ENCODE peak calls at places on chromosomes 5 and 9, in four cellular contexts. One of them, this sample, is unnamed.

GRCh38 chr5:164370841-164371240 is 865.4 kb downstream of the MAT2B start:
- DNase-seq in GM06990: no peak
- DNase-seq in fibroblast of mammary gland: peak
- DNase-seq in lung: no peak
- DNase-seq in this sample: no peak

GRCh38 chr9:91848146-91848545 is 101.9 kb downstream of the ROR2 start:
- DNase-seq in GM06990: no peak
- DNase-seq in lung: no peak
- DNase-seq in fibroblast of mammary gland: no peak
- DNase-seq in this sample: no peak

GRCh38 chr9:37102476-37102875 is 17.9 kb upstream of the ZCCHC7 start:
- DNase-seq in lung: no peak
- DNase-seq in GM06990: no peak
- DNase-seq in fibroblast of mammary gland: no peak
- DNase-seq in this sample: no peak

GRCh38 chr5:124724357-124725039 is 21.9 kb downstream of the ZNF608 start:
- DNase-seq in GM06990: peak
- DNase-seq in lung: no peak
- DNase-seq in fibroblast of mammary gland: no peak
- DNase-seq in this sample: no peak

GRCh38 chr5:17000296-17000939 is 64.3 kb upstream of the MYO10 start:
- DNase-seq in GM06990: no peak
- DNase-seq in fibroblast of mammary gland: peak
- DNase-seq in lung: no peak
- DNase-seq in this sample: peak

GRCh38 chr5:82004511-82004910 is 32.7 kb downstream of the ATG10 start:
- DNase-seq in GM06990: no peak
- DNase-seq in fibroblast of mammary gland: peak
- DNase-seq in lung: no peak
- DNase-seq in this sample: peak

GRCh38 chr9:6845881-6846280 is 88.1 kb downstream of the KDM4C start:
- DNase-seq in fibroblast of mammary gland: no peak
- DNase-seq in lung: no peak
- DNase-seq in GM06990: no peak
- DNase-seq in this sample: peak

GRCh38 chr9:117400131-117400530 is 14.7 kb downstream of the ASTN2 start:
- DNase-seq in GM06990: no peak
- DNase-seq in lung: no peak
- DNase-seq in fibroblast of mammary gland: no peak
- DNase-seq in this sample: no peak

GRCh38 chr5:15366676-15367391 is 133.1 kb upstream of the FBXL7 start:
- DNase-seq in GM06990: no peak
- DNase-seq in fibroblast of mammary gland: peak
- DNase-seq in lung: no peak
- DNase-seq in this sample: peak

GRCh38 chr5:55438931-55439477 is 95.8 kb downstream of the PLPP1 start:
- DNase-seq in fibroblast of mammary gland: peak
- DNase-seq in lung: no peak
- DNase-seq in GM06990: no peak
- DNase-seq in this sample: peak

GRCh38 chr5:138274189-138274853 is at the start of gene GFRA3:
- DNase-seq in fibroblast of mammary gland: no peak
- DNase-seq in lung: no peak
- DNase-seq in GM06990: peak
- DNase-seq in this sample: peak

GRCh38 chr5:123283031-123283430 is 140.2 kb downstream of the CEP120 start:
- DNase-seq in fibroblast of mammary gland: peak
- DNase-seq in GM06990: no peak
- DNase-seq in lung: no peak
- DNase-seq in this sample: no peak

GRCh38 chr9:109013678-109014145 is 413 bp upstream of the CTNNAL1 start:
- DNase-seq in GM06990: no peak
- DNase-seq in lung: no peak
- DNase-seq in fibroblast of mammary gland: peak
- DNase-seq in this sample: peak

GRCh38 chr9:77457916-77458592 is 190.1 kb downstream of the GNA14 start:
- DNase-seq in fibroblast of mammary gland: peak
- DNase-seq in lung: peak
- DNase-seq in GM06990: peak
- DNase-seq in this sample: peak

GRCh38 chr5:132272341-132273210 is 15.1 kb downstream of the PDLIM4 start:
- DNase-seq in GM06990: no peak
- DNase-seq in lung: peak
- DNase-seq in fibroblast of mammary gland: peak
- DNase-seq in this sample: peak

GRCh38 chr9:22008662-22009562 is at the start of gene CDKN2B:
- DNase-seq in GM06990: peak
- DNase-seq in fibroblast of mammary gland: peak
- DNase-seq in lung: peak
- DNase-seq in this sample: peak

GRCh38 chr5:134130239-134130945 is 15.9 kb downstream of the TCF7 start:
- DNase-seq in fibroblast of mammary gland: no peak
- DNase-seq in lung: no peak
- DNase-seq in GM06990: no peak
- DNase-seq in this sample: no peak

GRCh38 chr5:142716963-142717362 is 31.1 kb upstream of the FGF1 start:
- DNase-seq in lung: peak
- DNase-seq in fibroblast of mammary gland: peak
- DNase-seq in GM06990: no peak
- DNase-seq in this sample: peak

GRCh38 chr5:43649256-43649655 is 46.3 kb downstream of the NNT start:
- DNase-seq in fibroblast of mammary gland: peak
- DNase-seq in GM06990: no peak
- DNase-seq in lung: no peak
- DNase-seq in this sample: peak

GRCh38 chr9:2916382-2916985 is 72.6 kb upstream of the PUM3 start:
- DNase-seq in GM06990: no peak
- DNase-seq in fibroblast of mammary gland: no peak
- DNase-seq in lung: no peak
- DNase-seq in this sample: no peak

GRCh38 chr5:120576588-120576987 is 112.5 kb downstream of the PRR16 start:
- DNase-seq in lung: no peak
- DNase-seq in fibroblast of mammary gland: no peak
- DNase-seq in GM06990: no peak
- DNase-seq in this sample: no peak

GRCh38 chr9:122307925-122308324 is 43.2 kb downstream of the MRRF start:
- DNase-seq in lung: no peak
- DNase-seq in GM06990: no peak
- DNase-seq in fibroblast of mammary gland: no peak
- DNase-seq in this sample: no peak
- TF ChIP-seq CTCF in lung: no peak
- TF ChIP-seq CTCF in GM06990: no peak
- TF ChIP-seq CTCF in fibroblast of mammary gland: no peak
- TF ChIP-seq CTCF in this sample: no peak

GRCh38 chr5:50580506-50580905 is 85.9 kb upstream of the PARP8 start:
- DNase-seq in fibroblast of mammary gland: no peak
- DNase-seq in GM06990: no peak
- DNase-seq in lung: no peak
- DNase-seq in this sample: no peak

GRCh38 chr5:50582699-50583098 is 83.7 kb upstream of the PARP8 start:
- DNase-seq in lung: no peak
- DNase-seq in GM06990: no peak
- DNase-seq in fibroblast of mammary gland: no peak
- DNase-seq in this sample: no peak

GRCh38 chr5:50583621-50584020 is 82.8 kb upstream of the PARP8 start:
- DNase-seq in lung: no peak
- DNase-seq in fibroblast of mammary gland: no peak
- DNase-seq in GM06990: no peak
- DNase-seq in this sample: no peak
- H3K4me3 ChIP-seq in lung: no peak
- H3K4me3 ChIP-seq in fibroblast of mammary gland: no peak
- H3K4me3 ChIP-seq in GM06990: no peak
- H3K4me3 ChIP-seq in this sample: no peak

GRCh38 chr9:136566899-136567298 is 21.1 kb upstream of the NOTCH1 start:
- DNase-seq in lung: no peak
- DNase-seq in fibroblast of mammary gland: peak
- DNase-seq in GM06990: no peak
- DNase-seq in this sample: no peak
- TF ChIP-seq CTCF in lung: no peak
- TF ChIP-seq CTCF in fibroblast of mammary gland: no peak
- TF ChIP-seq CTCF in GM06990: no peak
- TF ChIP-seq CTCF in this sample: no peak

DNA sequence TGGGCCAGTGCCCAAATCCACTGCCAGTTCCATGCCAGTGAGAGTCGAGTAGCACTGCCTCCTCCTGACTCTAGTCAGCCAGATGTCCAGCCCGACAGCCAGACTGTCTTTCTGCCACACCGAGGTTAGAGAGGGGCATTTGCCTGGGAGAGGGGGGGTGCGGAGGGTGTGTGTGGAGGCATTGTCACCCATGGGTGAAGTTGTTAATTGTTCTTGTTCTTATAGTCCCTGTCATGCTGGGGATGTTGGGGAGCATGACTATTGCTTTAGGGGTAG is 1.1 kb downstream of the RGP1 start:
- DNase-seq in fibroblast of mammary gland: no peak
- DNase-seq in GM06990: no peak
- DNase-seq in lung: no peak
- DNase-seq in this sample: no peak
- H3K4me3 ChIP-seq in fibroblast of mammary gland: no peak
- H3K4me3 ChIP-seq in GM06990: peak
- H3K4me3 ChIP-seq in lung: no peak
- H3K4me3 ChIP-seq in this sample: peak

GRCh38 chr9:120845255-120845654 is 2.5 kb upstream of the PSMD5 start:
- DNase-seq in GM06990: no peak
- DNase-seq in lung: no peak
- DNase-seq in fibroblast of mammary gland: peak
- DNase-seq in this sample: peak
- TF ChIP-seq CTCF in GM06990: no peak
- TF ChIP-seq CTCF in lung: no peak
- TF ChIP-seq CTCF in fibroblast of mammary gland: no peak
- TF ChIP-seq CTCF in this sample: no peak

GRCh38 chr9:27110181-27110580 is 1.2 kb downstream of the TEK start:
- DNase-seq in GM06990: no peak
- DNase-seq in fibroblast of mammary gland: no peak
- DNase-seq in lung: no peak
- DNase-seq in this sample: no peak
- H3K4me3 ChIP-seq in GM06990: no peak
- H3K4me3 ChIP-seq in fibroblast of mammary gland: no peak
- H3K4me3 ChIP-seq in lung: peak
- H3K4me3 ChIP-seq in this sample: no peak

GRCh38 chr5:2756764-2757163 is 5.3 kb upstream of the IRX2 start:
- DNase-seq in fibroblast of mammary gland: no peak
- DNase-seq in lung: no peak
- DNase-seq in GM06990: no peak
- DNase-seq in this sample: no peak

GRCh38 chr5:2757563-2758311 is 6.3 kb upstream of the IRX2 start:
- DNase-seq in GM06990: no peak
- DNase-seq in fibroblast of mammary gland: peak
- DNase-seq in lung: peak
- DNase-seq in this sample: no peak

GRCh38 chr5:2755371-2755715 is 3.9 kb upstream of the IRX2 start:
- DNase-seq in fibroblast of mammary gland: no peak
- DNase-seq in GM06990: no peak
- DNase-seq in lung: no peak
- DNase-seq in this sample: no peak

GRCh38 chr5:2755811-2756210 is 4.3 kb upstream of the IRX2 start:
- DNase-seq in lung: no peak
- DNase-seq in fibroblast of mammary gland: no peak
- DNase-seq in GM06990: no peak
- DNase-seq in this sample: no peak

GRCh38 chr5:2756211-2756746 is 4.8 kb upstream of the IRX2 start:
- DNase-seq in lung: peak
- DNase-seq in fibroblast of mammary gland: peak
- DNase-seq in GM06990: no peak
- DNase-seq in this sample: no peak
- TF ChIP-seq CTCF in lung: no peak
- TF ChIP-seq CTCF in fibroblast of mammary gland: no peak
- TF ChIP-seq CTCF in GM06990: no peak
- TF ChIP-seq CTCF in this sample: no peak